ENCODE peak calls at places on chromosomes 12 and 14, in four cellular contexts. G is tibial artery, M is dorsolateral prefrontal cortex, H is A673. R is an unnamed sample.
A peak's percentile ranks its signal among the peaks of the same experiment; 100 is the strongest.

GRCh38 chr12:65631621-65632111 is 192.6 kb upstream of the HMGA2 start:
- DNase-seq in G (peak; percentile 61), M (no peak), H (peak; percentile 35), R (no peak)

GRCh38 chr14:49134940-49135339 is 451.2 kb downstream of the RPS29 start:
- DNase-seq in G (no peak), M (no peak), H (peak; percentile 29), R (no peak)

GRCh38 chr12:77685906-77686305 is 144.8 kb upstream of the NAV3 start:
- DNase-seq in G (no peak), M (no peak), H (no peak), R (no peak)

GRCh38 chr12:54977155-54977554 is 7.4 kb downstream of the TESPA1 start:
- DNase-seq in G (no peak), M (no peak), H (no peak), R (no peak)

GRCh38 chr14:71538949-71539659 is 393.1 kb upstream of the RGS6 start:
- DNase-seq in G (no peak), M (no peak), H (peak; percentile 39), R (no peak)

GRCh38 chr12:67925551-67925950 is 63.7 kb upstream of the IFNG-AS1 start:
- DNase-seq in G (no peak), M (no peak), H (no peak), R (no peak)

GRCh38 chr14:56608682-56609081 is 29.1 kb downstream of the TMEM260 start:
- DNase-seq in G (no peak), M (no peak), H (peak; percentile 9), R (no peak)

GRCh38 chr14:94601961-94602391 is 10.2 kb upstream of the SERPINA3 start:
- DNase-seq in G (peak; percentile 92), M (peak; percentile 55), H (peak; percentile 37), R (peak; percentile 51)

GRCh38 chr14:75604979-75605825 is 26.8 kb downstream of the FLVCR2 start:
- DNase-seq in G (peak; percentile 41), M (no peak), H (no peak), R (no peak)

GRCh38 chr12:131947482-131948027 is 2.2 kb upstream of the EP400 start:
- DNase-seq in G (no peak), M (no peak), H (no peak), R (no peak)

GRCh38 chr12:96658075-96658474 is 168.7 kb downstream of the CFAP54 start:
- DNase-seq in G (no peak), M (no peak), H (no peak), R (no peak)

GRCh38 chr12:130978785-130979184 is 25.1 kb downstream of the ADGRD1 start:
- DNase-seq in G (no peak), M (no peak), H (no peak), R (no peak)

GRCh38 chr12:116249938-116250337 is 27.6 kb downstream of the MED13L start:
- DNase-seq in G (no peak), M (no peak), H (no peak), R (no peak)

GRCh38 chr14:67251573-67252226 is 10.5 kb downstream of the PALS1 start:
- DNase-seq in G (no peak), M (no peak), H (no peak), R (no peak)

GRCh38 chr12:52798671-52799497 is 3.0 kb upstream of the KRT3 start:
- DNase-seq in G (no peak), M (no peak), H (no peak), R (no peak)

GRCh38 chr12:68349921-68350606 is 17.9 kb upstream of the MDM1 start:
- DNase-seq in G (no peak), M (peak; percentile 30), H (no peak), R (no peak)

GRCh38 chr14:42523656-42524055 is 917.0 kb downstream of the LRFN5 start:
- DNase-seq in G (no peak), M (no peak), H (no peak), R (no peak)

GRCh38 chr14:103123634-103124500 is 606 bp downstream of the TNFAIP2 start:
- DNase-seq in G (peak; percentile 72), M (no peak), H (no peak), R (no peak)

GRCh38 chr12:64451687-64452558 is at the start of gene TBK1:
- DNase-seq in G (peak; percentile 89), M (peak; percentile 90), H (peak; percentile 74), R (peak; percentile 91)

GRCh38 chr12:65152012-65152411 is 17.4 kb upstream of the LEMD3 start:
- DNase-seq in G (no peak), M (no peak), H (no peak), R (no peak)

GRCh38 chr12:6434205-6435180 is 10.3 kb upstream of the CD27 start:
- DNase-seq in G (no peak), M (no peak), H (no peak), R (no peak)

GRCh38 chr12:88925370-88925915 is 345.2 kb upstream of the KITLG start:
- DNase-seq in G (no peak), M (no peak), H (no peak), R (no peak)

GRCh38 chr14:67674139-67674479 is 323 bp downstream of the VTI1B start:
- DNase-seq in G (peak; percentile 58), M (peak; percentile 56), H (peak; percentile 85), R (peak; percentile 78)

GRCh38 chr12:102833687-102834435 is 83.2 kb downstream of the PAH start:
- DNase-seq in G (no peak), M (no peak), H (peak; percentile 42), R (no peak)

GRCh38 chr14:94284221-94284620 is 8.8 kb downstream of the SERPINA10 start:
- DNase-seq in G (no peak), M (no peak), H (peak; percentile 35), R (no peak)

GRCh38 chr14:101018561-101019290 is 115.2 kb upstream of the RTL1 start:
- DNase-seq in G (no peak), M (no peak), H (no peak), R (peak; percentile 4)

GRCh38 chr12:126688556-126688955 is 1578.4 kb upstream of the TMEM132C start:
- DNase-seq in G (no peak), M (no peak), H (no peak), R (no peak)

GRCh38 chr14:79186523-79186922 is 1016.4 kb downstream of the NRXN3 start:
- DNase-seq in G (no peak), M (no peak), H (no peak), R (no peak)

GRCh38 chr12:90842477-90842876 is 112.5 kb downstream of the CCER1 start:
- DNase-seq in G (no peak), M (no peak), H (no peak), R (no peak)

GRCh38 chr12:68455676-68456345 is 123.6 kb upstream of the MDM1 start:
- DNase-seq in G (no peak), M (no peak), H (peak; percentile 79), R (no peak)

GRCh38 chr12:49017764-49018281 is 753 bp downstream of the PRKAG1 start:
- DNase-seq in G (no peak), M (no peak), H (no peak), R (no peak)

GRCh38 chr12:49012739-49013138 is 5.8 kb downstream of the PRKAG1 start:
- DNase-seq in G (no peak), M (no peak), H (no peak), R (no peak)

GRCh38 chr12:49013403-49013802 is 5.2 kb downstream of the PRKAG1 start:
- DNase-seq in G (no peak), M (no peak), H (no peak), R (no peak)

GRCh38 chr12:49018282-49019119 is at the start of gene PRKAG1:
- DNase-seq in G (peak; percentile 95), M (peak; percentile 96), H (peak; percentile 98), R (peak; percentile 96)

GRCh38 chr12:49014547-49014946 is 4.0 kb downstream of the PRKAG1 start:
- DNase-seq in G (no peak), M (no peak), H (no peak), R (no peak)
- TF ChIP-seq CTCF in G (no peak), M (no peak), H (peak; percentile 46), R (no peak)

GRCh38 chr12:57906821-57907220 is 34.5 kb upstream of the ATP23 start:
- DNase-seq in G (no peak), M (peak; percentile 44), H (no peak), R (no peak)
- H3K27ac ChIP-seq in G (no peak overlapping the region), M (no peak overlapping the region), H (no peak overlapping the region), R (no peak overlapping the region)

GRCh38 chr12:13864081-13864673 is 117.2 kb downstream of the GRIN2B start:
- DNase-seq in G (peak; percentile 45), M (peak; percentile 66), H (peak; percentile 75), R (peak; percentile 82)
- TF ChIP-seq CTCF in G (peak; percentile 78), M (peak; percentile 92), H (peak; percentile 94), R (peak; percentile 83)

GRCh38 chr12:2165021-2165420 is 112.2 kb downstream of the CACNA1C start:
- DNase-seq in G (no peak), M (no peak), H (no peak), R (no peak)

GRCh38 chr12:2161478-2161877 is 108.7 kb downstream of the CACNA1C start:
- DNase-seq in G (peak; percentile 92), M (peak; percentile 28), H (no peak), R (peak; percentile 64)

GRCh38 chr12:2156333-2156732 is 103.5 kb downstream of the CACNA1C start:
- DNase-seq in G (no peak), M (no peak), H (no peak), R (no peak)

GRCh38 chr12:2163172-2163927 is 110.6 kb downstream of the CACNA1C start:
- DNase-seq in G (peak; percentile 91), M (no peak), H (no peak), R (peak; percentile 92)

GRCh38 chr12:2160043-2160442 is 107.3 kb downstream of the CACNA1C start:
- DNase-seq in G (no peak), M (no peak), H (no peak), R (no peak)
- H3K27ac ChIP-seq in G (peak overlapping the region; percentile 84), M (no peak overlapping the region), H (no peak overlapping the region), R (peak overlapping the region; percentile 68)

DNA sequence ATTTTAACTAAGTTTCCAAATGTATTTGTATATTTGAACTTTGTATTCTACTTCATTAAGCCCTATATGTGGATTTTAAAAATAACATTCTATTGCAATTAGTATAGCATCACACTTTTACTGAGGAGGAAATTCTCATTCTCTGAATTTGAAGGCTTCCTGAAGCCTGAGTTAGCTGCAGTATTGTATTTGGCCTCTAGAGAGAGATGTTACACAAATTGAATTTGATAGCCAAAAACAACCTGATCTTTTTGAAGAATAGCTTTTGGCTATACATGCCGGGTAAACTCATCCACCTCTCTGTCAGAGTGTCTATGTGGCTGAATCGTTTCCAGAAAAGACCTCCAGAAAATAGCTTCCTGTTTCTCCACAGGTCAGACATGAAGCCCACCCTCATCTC is 316.5 kb upstream of the OR4E1 start:
- DNase-seq in G (no peak), M (no peak), H (peak; percentile 36), R (no peak)
- TF ChIP-seq CTCF in G (peak; percentile 17), M (peak; percentile 49), H (peak; percentile 59), R (peak; percentile 26)

DNA sequence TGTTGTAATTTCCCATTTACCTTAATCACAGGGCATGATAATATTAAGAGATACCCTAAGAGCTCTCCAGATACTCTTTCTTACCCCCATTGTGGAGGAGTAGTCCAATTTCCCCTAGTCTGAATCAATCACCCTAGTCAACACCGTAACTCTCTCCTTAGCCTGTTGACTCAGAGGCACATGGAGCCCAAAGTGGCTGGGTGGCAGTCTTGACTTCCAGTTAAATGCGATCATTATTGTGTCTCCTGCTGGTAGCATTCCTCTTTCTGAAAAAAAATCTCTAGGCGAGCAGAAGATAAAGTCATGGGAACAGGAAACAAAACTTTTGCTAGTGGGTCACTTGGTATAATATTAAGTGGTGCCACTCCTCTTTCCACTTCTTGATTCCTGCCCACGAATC is 46.4 kb downstream of the EMP1 start:
- DNase-seq in G (no peak), M (no peak), H (no peak), R (no peak)
- H3K27ac ChIP-seq in G (no peak overlapping the region), M (no peak overlapping the region), H (no peak overlapping the region), R (no peak overlapping the region)

R was measured in transverse colon.